ENCODE peak calls at places on chromosomes 1 and 21, in nine cellular contexts. R is HFF-Myc, Z is lower leg skin, E is Panc1, F is astrocyte of the cerebellum, K is NB4, H is foreskin fibroblast, G is body of pancreas, D is K562. M is an unnamed sample.

GRCh38 chr1:110718452-110718851 is 43.7 kb upstream of the KCNA3 start:
- DNase-seq in Z (no peak), G (no peak), R (no peak), D (no peak), F (no peak), E (no peak), H (no peak), K (no peak), M (no peak)

GRCh38 chr21:44442266-44443125 is 12.8 kb upstream of the LRRC3 start:
- DNase-seq in F (no peak), K (no peak), Z (peak), E (no peak), D (no peak), G (no peak), R (no peak), H (no peak), M (no peak)

GRCh38 chr21:43333301-43334062 is 93.4 kb downstream of the SIK1 start:
- DNase-seq in D (no peak), E (no peak), Z (no peak), F (peak), K (no peak), H (peak), G (peak), R (peak), M (no peak)

GRCh38 chr1:194873328-194873923 is 1687.0 kb upstream of the B3GALT2 start:
- DNase-seq in F (no peak), Z (no peak), G (no peak), H (no peak), D (peak), R (no peak), K (peak), E (no peak), M (no peak)

GRCh38 chr1:82931051-82931450 is 1067.9 kb downstream of the TTLL7 start:
- DNase-seq in E (no peak), G (no peak), R (no peak), D (no peak), H (no peak), K (no peak), F (no peak), Z (no peak), M (peak)

GRCh38 chr1:224660074-224660473 is 44.0 kb downstream of the CNIH3 start:
- DNase-seq in F (no peak), G (no peak), Z (no peak), H (no peak), D (no peak), R (no peak), E (no peak), K (no peak), M (no peak)

GRCh38 chr1:118143828-118144227 is 41.2 kb downstream of the SPAG17 start:
- DNase-seq in F (no peak), D (no peak), R (no peak), G (peak), E (no peak), H (no peak), Z (no peak), K (no peak), M (no peak)

GRCh38 chr1:84539972-84540371 is 33.6 kb upstream of the GNG5 start:
- DNase-seq in D (no peak), E (no peak), F (no peak), Z (no peak), G (no peak), H (no peak), R (no peak), K (no peak), M (peak)

GRCh38 chr1:234582626-234583354 is 27.2 kb downstream of the IRF2BP2 start:
- DNase-seq in F (no peak), H (no peak), D (no peak), G (no peak), R (no peak), Z (no peak), E (no peak), K (no peak), M (no peak)

GRCh38 chr21:46663754-46664153 is 28.3 kb downstream of the PRMT2 start:
- DNase-seq in R (no peak), F (no peak), D (no peak), K (no peak), Z (no peak), G (no peak), H (no peak), E (no peak), M (no peak)

GRCh38 chr1:226679853-226680516 is 59.1 kb downstream of the ITPKB start:
- DNase-seq in H (peak), R (no peak), E (no peak), Z (peak), G (peak), K (peak), D (peak), F (peak), M (no peak)

GRCh38 chr1:228989992-228990827 is 254.9 kb downstream of the RHOU start:
- DNase-seq in E (no peak), R (no peak), F (no peak), D (no peak), H (peak), Z (peak), G (peak), K (peak), M (no peak)

GRCh38 chr1:22831729-22832413 is 121.2 kb downstream of the EPHB2 start:
- DNase-seq in H (peak), D (no peak), K (peak), E (peak), R (peak), F (peak), G (no peak), Z (no peak), M (no peak)

GRCh38 chr1:6554907-6555778 is at the start of gene TAS1R1:
- DNase-seq in E (no peak), Z (peak), K (no peak), F (no peak), D (no peak), R (no peak), G (peak), H (peak), M (peak)

GRCh38 chr1:17544951-17545350 is 5.5 kb downstream of the ARHGEF10L start:
- DNase-seq in R (no peak), E (no peak), H (no peak), F (no peak), K (no peak), Z (no peak), G (no peak), D (no peak), M (no peak)

GRCh38 chr1:17909634-17910033 is 154.5 kb downstream of the ACTL8 start:
- DNase-seq in G (no peak), K (peak), E (no peak), D (peak), H (peak), Z (peak), R (no peak), F (no peak), M (no peak)

GRCh38 chr1:119602169-119602568 is 45.9 kb downstream of the ZNF697 start:
- DNase-seq in G (no peak), K (no peak), H (no peak), Z (no peak), D (no peak), R (no peak), E (no peak), F (no peak), M (no peak)

GRCh38 chr21:36477559-36477958 is 2.4 kb downstream of the CLDN14 start:
- DNase-seq in K (no peak), H (no peak), D (no peak), F (no peak), G (no peak), R (no peak), E (no peak), Z (no peak), M (no peak)

GRCh38 chr21:36480618-36481017 is 696 bp upstream of the CLDN14 start:
- DNase-seq in F (no peak), D (no peak), H (no peak), R (no peak), Z (no peak), E (no peak), K (no peak), G (no peak), M (no peak)

GRCh38 chr21:36478207-36478701 is 1.7 kb downstream of the CLDN14 start:
- DNase-seq in F (peak), R (no peak), E (peak), G (no peak), H (peak), K (no peak), Z (no peak), D (no peak), M (no peak)

GRCh38 chr21:36479415-36480402 is at the start of gene CLDN14:
- DNase-seq in R (no peak), Z (no peak), E (no peak), F (no peak), G (peak), K (no peak), H (no peak), D (no peak), M (no peak)

GRCh38 chr21:36478941-36479340 is 981 bp downstream of the CLDN14 start:
- DNase-seq in R (no peak), H (no peak), D (no peak), G (no peak), K (no peak), F (no peak), E (no peak), Z (no peak), M (no peak)
- TF ChIP-seq CTCF in R (peak), H (peak), D (no peak), G (no peak), K (peak), F (peak), E (no peak), Z (no peak), M (peak)

GRCh38 chr1:47708658-47709301 is 270.9 kb downstream of the FOXD2 start:
- DNase-seq in H (no peak), E (no peak), R (no peak), K (no peak), Z (no peak), F (no peak), G (peak), D (no peak), M (no peak)

GRCh38 chr1:47707887-47708535 is 270.2 kb downstream of the FOXD2 start:
- DNase-seq in G (no peak), Z (no peak), D (no peak), R (no peak), F (no peak), K (no peak), H (no peak), E (no peak), M (no peak)

GRCh38 chr1:47711211-47711847 is 273.5 kb downstream of the FOXD2 start:
- DNase-seq in Z (peak), E (no peak), F (no peak), H (no peak), G (no peak), D (no peak), R (no peak), K (no peak), M (no peak)

GRCh38 chr1:47710075-47711071 is 272.5 kb downstream of the FOXD2 start:
- DNase-seq in F (peak), G (peak), K (peak), H (peak), R (no peak), Z (peak), E (peak), D (peak), M (no peak)

DNA sequence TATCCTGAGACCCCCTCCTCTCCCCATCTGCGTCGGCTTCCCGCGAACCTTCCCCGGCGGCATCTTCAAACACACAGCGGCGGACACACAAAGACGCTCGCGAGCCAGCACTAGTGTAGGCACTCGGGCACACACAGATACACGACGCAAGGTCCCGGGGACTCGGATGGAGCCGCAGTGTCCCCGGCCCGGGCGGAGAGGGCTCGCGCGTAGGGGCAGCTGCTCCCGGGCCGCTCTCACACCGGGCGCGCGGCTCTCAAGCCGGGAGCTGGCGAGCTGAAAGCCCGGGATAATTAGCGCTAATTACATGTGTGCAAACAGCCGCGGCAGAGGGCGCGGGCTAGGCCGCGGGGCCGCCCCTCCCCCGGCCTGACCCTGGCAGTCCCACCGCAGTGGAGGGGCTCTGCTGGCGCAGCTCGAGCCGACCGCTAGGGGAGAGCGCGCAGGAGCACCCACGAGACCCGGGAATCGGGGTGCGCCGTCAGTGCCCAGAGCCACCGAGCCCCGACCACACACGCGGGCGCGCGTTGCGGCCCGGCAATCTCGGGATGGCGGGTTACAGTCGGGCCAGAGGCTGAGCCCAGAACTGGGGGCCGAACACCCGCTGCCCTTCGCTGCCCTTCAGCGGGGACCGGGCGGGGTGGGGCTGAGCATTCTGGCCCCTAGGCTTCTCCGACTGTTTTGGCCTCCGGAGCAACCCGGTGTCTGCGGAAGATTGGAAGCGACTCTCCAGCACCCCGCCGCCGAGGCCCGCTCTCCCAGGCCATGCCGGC is 271.6 kb downstream of the FOXD2 start:
- DNase-seq in K (peak), H (no peak), G (no peak), D (peak), E (no peak), R (no peak), Z (no peak), F (no peak), M (no peak)
- H3K4me3 ChIP-seq in K (no peak), H (peak), G (no peak), D (no peak), E (peak), R (peak), Z (no peak), F (peak), M (no peak)

DNA sequence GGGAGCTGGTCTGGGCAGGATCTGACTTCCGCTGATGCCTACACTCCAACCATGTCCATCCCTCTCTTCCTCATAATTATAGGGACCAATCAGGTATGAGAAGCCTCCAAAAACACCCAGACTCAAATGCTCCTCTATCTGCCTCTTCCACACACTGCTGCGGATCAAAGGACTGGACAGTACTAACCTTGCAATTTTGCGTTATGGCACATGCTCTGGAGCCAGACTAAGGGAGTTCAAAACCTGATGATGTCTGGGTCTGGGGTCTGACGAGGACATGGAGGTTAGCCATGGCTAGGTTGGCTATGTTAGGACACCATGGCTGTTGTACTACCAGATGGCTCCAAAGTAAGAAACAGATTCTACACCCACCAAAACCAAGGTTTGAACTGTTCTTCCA is 10.3 kb downstream of the GPN2 start:
- DNase-seq in D (no peak), E (no peak), H (no peak), R (no peak), Z (no peak), F (no peak), K (no peak), G (no peak), M (no peak)
- TF ChIP-seq CTCF in D (no peak), E (no peak), H (no peak), R (no peak), Z (no peak), F (no peak), K (no peak), G (no peak), M (no peak)

GRCh38 chr1:8397511-8397910 is 79.6 kb downstream of the SLC45A1 start:
- DNase-seq in Z (no peak), H (peak), K (peak), R (no peak), D (no peak), E (no peak), G (no peak), F (no peak), M (no peak)

GRCh38 chr1:8396912-8397406 is 79.0 kb downstream of the SLC45A1 start:
- DNase-seq in G (no peak), E (peak), K (no peak), R (peak), D (no peak), Z (no peak), F (peak), H (peak), M (no peak)

GRCh38 chr1:8394456-8395321 is 76.8 kb downstream of the SLC45A1 start:
- DNase-seq in K (no peak), F (peak), H (peak), Z (no peak), G (no peak), D (no peak), R (peak), E (peak), M (no peak)

GRCh38 chr1:8395433-8395866 is 77.5 kb downstream of the SLC45A1 start:
- DNase-seq in R (no peak), K (peak), H (no peak), G (no peak), Z (no peak), E (no peak), D (no peak), F (no peak), M (no peak)

DNA sequence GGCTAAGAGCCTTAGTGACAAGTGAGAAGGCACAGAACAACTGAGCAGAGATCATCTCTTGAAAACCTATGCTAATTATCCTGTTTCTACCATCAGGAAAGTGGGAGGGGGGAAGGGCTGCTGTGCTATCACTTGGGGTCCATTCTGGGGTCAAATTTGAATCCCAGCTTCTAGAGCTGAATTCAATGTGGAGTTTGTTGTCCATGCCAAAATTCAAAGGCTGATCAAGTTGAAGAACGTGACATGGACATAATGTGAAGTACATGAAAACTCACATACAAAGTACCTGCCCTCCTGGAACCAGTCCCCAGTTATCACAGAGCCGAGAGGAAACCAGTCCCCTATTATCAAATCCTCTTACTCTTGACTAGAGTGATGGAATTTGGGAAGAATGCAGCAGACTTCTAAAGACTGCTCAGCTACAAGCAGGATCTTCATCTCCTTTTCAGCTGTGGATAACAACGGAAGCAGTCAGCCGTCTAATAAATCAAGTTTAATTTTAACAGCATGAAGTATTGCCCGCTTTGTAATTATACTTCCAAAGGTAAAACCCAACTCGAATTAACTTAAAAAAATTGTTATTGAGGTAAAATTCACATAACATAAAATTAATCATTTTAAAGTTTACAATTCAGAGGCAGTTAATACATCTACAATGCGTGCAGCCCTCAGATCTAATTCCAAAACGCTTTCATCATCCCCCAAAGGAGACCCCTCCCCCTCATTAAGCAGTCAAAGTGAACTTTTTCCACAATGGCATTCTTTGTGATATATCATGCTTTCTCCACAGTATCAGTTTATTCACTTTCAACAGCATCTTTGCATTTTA is 78.4 kb downstream of the SLC45A1 start:
- DNase-seq in F (no peak), R (no peak), K (no peak), D (no peak), G (no peak), H (peak), E (no peak), Z (no peak), M (no peak)
- H3K4me3 ChIP-seq in F (no peak), R (no peak), K (peak), D (no peak), G (no peak), H (no peak), E (no peak), Z (no peak), M (no peak)

GRCh38 chr1:41599912-41600311 is 115.4 kb upstream of the EDN2 start:
- DNase-seq in Z (no peak), D (no peak), R (no peak), G (no peak), H (peak), F (no peak), E (no peak), K (no peak), M (no peak)
- TF ChIP-seq CTCF in Z (no peak), D (no peak), R (peak), G (peak), H (peak), F (peak), E (peak), K (no peak), M (peak)

GRCh38 chr1:180842482-180842881 is 70.2 kb upstream of the KIAA1614 start:
- DNase-seq in K (no peak), H (no peak), D (no peak), E (no peak), R (no peak), Z (no peak), F (no peak), G (no peak), M (no peak)
- H3K4me3 ChIP-seq in K (no peak), H (no peak), D (no peak), E (no peak), R (no peak), Z (no peak), F (no peak), G (no peak), M (no peak)

GRCh38 chr1:40749817-40750216 is 33.8 kb upstream of the KCNQ4 start:
- DNase-seq in Z (no peak), H (no peak), K (no peak), G (no peak), F (no peak), E (no peak), D (no peak), R (no peak), M (no peak)

GRCh38 chr1:40748841-40749718 is 34.5 kb upstream of the KCNQ4 start:
- DNase-seq in D (no peak), H (no peak), Z (no peak), F (no peak), R (no peak), E (no peak), G (no peak), K (no peak), M (peak)

GRCh38 chr1:40751802-40752201 is 31.8 kb upstream of the KCNQ4 start:
- DNase-seq in R (no peak), D (no peak), F (no peak), K (no peak), E (no peak), G (no peak), H (no peak), Z (no peak), M (no peak)

GRCh38 chr1:40753142-40753882 is 30.3 kb upstream of the KCNQ4 start:
- DNase-seq in H (no peak), G (no peak), F (no peak), E (no peak), R (no peak), K (no peak), D (no peak), Z (no peak), M (no peak)

GRCh38 chr1:40750326-40750975 is 33.1 kb upstream of the KCNQ4 start:
- DNase-seq in F (no peak), D (no peak), Z (no peak), K (no peak), E (no peak), R (no peak), H (no peak), G (no peak), M (peak)
- TF ChIP-seq CTCF in F (no peak), D (no peak), Z (no peak), K (no peak), E (no peak), R (no peak), H (no peak), G (no peak), M (no peak)